ENCODE peak calls at places on chromosomes 5 and 9, in five cellular contexts. One of them, this sample, is unnamed.

GRCh38 chr5:142403583-142403982 is 78.8 kb upstream of the SPRY4 start:
- DNase-seq in GM12878: no peak
- DNase-seq in SK-N-SH: no peak
- DNase-seq in HCT116: peak
- DNase-seq in HepG2: no peak
- DNase-seq in this sample: no peak

GRCh38 chr9:98099346-98099745 is 19.7 kb downstream of the TRIM14 start:
- DNase-seq in SK-N-SH: no peak
- DNase-seq in HepG2: no peak
- DNase-seq in HCT116: no peak
- DNase-seq in GM12878: no peak
- DNase-seq in this sample: no peak

GRCh38 chr5:23305055-23305454 is 202.4 kb upstream of the PRDM9 start:
- DNase-seq in HepG2: no peak
- DNase-seq in SK-N-SH: no peak
- DNase-seq in GM12878: no peak
- DNase-seq in HCT116: no peak
- DNase-seq in this sample: no peak

GRCh38 chr5:39892708-39893107 is 467.9 kb upstream of the DAB2 start:
- DNase-seq in GM12878: no peak
- DNase-seq in HCT116: no peak
- DNase-seq in HepG2: no peak
- DNase-seq in SK-N-SH: no peak
- DNase-seq in this sample: no peak

GRCh38 chr9:123002754-123003153 is 30.7 kb upstream of the GPR21 start:
- DNase-seq in HCT116: no peak
- DNase-seq in GM12878: no peak
- DNase-seq in HepG2: no peak
- DNase-seq in SK-N-SH: no peak
- DNase-seq in this sample: no peak

GRCh38 chr5:75363111-75363510 is 26.1 kb downstream of the HMGCR start:
- DNase-seq in HepG2: no peak
- DNase-seq in SK-N-SH: no peak
- DNase-seq in HCT116: no peak
- DNase-seq in GM12878: no peak
- DNase-seq in this sample: no peak

GRCh38 chr9:13088734-13089427 is 190.6 kb downstream of the MPDZ start:
- DNase-seq in GM12878: no peak
- DNase-seq in HepG2: peak
- DNase-seq in HCT116: peak
- DNase-seq in SK-N-SH: peak
- DNase-seq in this sample: peak

GRCh38 chr5:73274870-73275756 is 102.1 kb downstream of the TMEM174 start:
- DNase-seq in GM12878: no peak
- DNase-seq in HepG2: no peak
- DNase-seq in HCT116: no peak
- DNase-seq in SK-N-SH: no peak
- DNase-seq in this sample: no peak

GRCh38 chr9:1198085-1198484 is 147.9 kb downstream of the DMRT2 start:
- DNase-seq in HCT116: no peak
- DNase-seq in GM12878: no peak
- DNase-seq in SK-N-SH: no peak
- DNase-seq in HepG2: no peak
- DNase-seq in this sample: no peak

GRCh38 chr5:83583859-83584258 is 112.3 kb downstream of the VCAN start:
- DNase-seq in SK-N-SH: no peak
- DNase-seq in HepG2: no peak
- DNase-seq in GM12878: no peak
- DNase-seq in HCT116: no peak
- DNase-seq in this sample: no peak

GRCh38 chr5:151846765-151847164 is 75.0 kb downstream of the G3BP1 start:
- DNase-seq in SK-N-SH: no peak
- DNase-seq in HepG2: no peak
- DNase-seq in GM12878: no peak
- DNase-seq in HCT116: no peak
- DNase-seq in this sample: no peak

GRCh38 chr9:122320346-122320995 is 50.4 kb upstream of the PTGS1 start:
- DNase-seq in HCT116: no peak
- DNase-seq in GM12878: no peak
- DNase-seq in HepG2: no peak
- DNase-seq in SK-N-SH: no peak
- DNase-seq in this sample: no peak

GRCh38 chr5:142906863-142907671 is 136.9 kb downstream of the ARHGAP26 start:
- DNase-seq in HepG2: no peak
- DNase-seq in GM12878: no peak
- DNase-seq in HCT116: no peak
- DNase-seq in SK-N-SH: no peak
- DNase-seq in this sample: no peak

GRCh38 chr5:166503506-166503905 is 1787.9 kb upstream of the WWC1 start:
- DNase-seq in SK-N-SH: peak
- DNase-seq in HepG2: no peak
- DNase-seq in GM12878: no peak
- DNase-seq in HCT116: no peak
- DNase-seq in this sample: no peak

GRCh38 chr9:114769664-114770063 is 36.2 kb downstream of the TNFSF15 start:
- DNase-seq in HepG2: no peak
- DNase-seq in GM12878: no peak
- DNase-seq in HCT116: no peak
- DNase-seq in SK-N-SH: no peak
- DNase-seq in this sample: no peak

GRCh38 chr5:74763504-74763903 is 3.4 kb downstream of the GFM2 start:
- DNase-seq in GM12878: no peak
- DNase-seq in SK-N-SH: no peak
- DNase-seq in HCT116: no peak
- DNase-seq in HepG2: no peak
- DNase-seq in this sample: no peak

GRCh38 chr5:95832664-95833063 is 10.1 kb upstream of the GLRX start:
- DNase-seq in SK-N-SH: no peak
- DNase-seq in HCT116: no peak
- DNase-seq in HepG2: no peak
- DNase-seq in GM12878: no peak
- DNase-seq in this sample: no peak

GRCh38 chr5:166505546-166505945 is 1785.9 kb upstream of the WWC1 start:
- DNase-seq in HCT116: no peak
- DNase-seq in SK-N-SH: no peak
- DNase-seq in HepG2: no peak
- DNase-seq in GM12878: no peak
- DNase-seq in this sample: no peak

GRCh38 chr5:61450170-61450815 is 118.2 kb downstream of the ZSWIM6 start:
- DNase-seq in SK-N-SH: no peak
- DNase-seq in HCT116: peak
- DNase-seq in HepG2: no peak
- DNase-seq in GM12878: no peak
- DNase-seq in this sample: no peak

GRCh38 chr9:107739601-107740082 is 250.1 kb upstream of the KLF4 start:
- DNase-seq in HCT116: no peak
- DNase-seq in HepG2: no peak
- DNase-seq in GM12878: no peak
- DNase-seq in SK-N-SH: no peak
- DNase-seq in this sample: no peak

GRCh38 chr5:130112246-130112645 is 208.0 kb downstream of the CHSY3 start:
- DNase-seq in HCT116: no peak
- DNase-seq in SK-N-SH: no peak
- DNase-seq in GM12878: peak
- DNase-seq in HepG2: no peak
- DNase-seq in this sample: no peak

GRCh38 chr9:91042024-91042423 is 240.4 kb downstream of the SYK start:
- DNase-seq in SK-N-SH: no peak
- DNase-seq in HCT116: no peak
- DNase-seq in HepG2: no peak
- DNase-seq in GM12878: no peak
- DNase-seq in this sample: no peak
- TF ChIP-seq ZBTB33 in SK-N-SH: no peak
- TF ChIP-seq ZBTB33 in HCT116: no peak
- TF ChIP-seq ZBTB33 in HepG2: no peak
- TF ChIP-seq ZBTB33 in GM12878: no peak
- TF ChIP-seq ZBTB33 in this sample: no peak

DNA sequence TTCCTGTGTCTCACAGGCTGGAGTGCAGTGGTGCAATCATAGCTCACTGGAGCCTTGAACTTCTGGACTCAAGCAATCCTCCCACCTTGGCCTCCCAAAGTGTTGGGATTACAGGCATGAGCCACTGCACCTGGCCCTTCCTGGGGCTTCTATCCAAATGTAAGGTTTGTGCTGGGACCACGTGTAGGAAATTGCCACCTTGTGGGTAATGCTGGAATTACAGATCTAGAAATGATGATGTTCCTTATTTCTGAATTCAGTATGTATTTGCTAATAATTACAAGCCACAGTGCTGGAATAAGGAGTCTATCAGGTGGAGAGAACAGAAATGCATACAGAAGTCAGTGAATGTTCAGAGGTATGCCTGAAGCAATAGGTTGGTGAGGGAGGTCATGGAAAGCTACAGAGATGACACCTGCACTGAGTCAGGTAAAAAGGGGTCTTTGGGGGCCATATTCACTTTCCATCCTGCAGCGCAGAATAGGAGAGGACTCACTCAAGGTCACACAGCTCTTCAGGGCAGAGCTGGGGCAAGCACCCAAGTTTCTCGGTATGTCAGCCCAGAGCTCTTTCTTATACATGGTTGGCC is 8.8 kb upstream of the IGFBPL1 start:
- DNase-seq in HCT116: peak
- DNase-seq in GM12878: no peak
- DNase-seq in HepG2: peak
- DNase-seq in SK-N-SH: peak
- DNase-seq in this sample: peak
- TF ChIP-seq ZBTB33 in HCT116: no peak
- TF ChIP-seq ZBTB33 in GM12878: no peak
- TF ChIP-seq ZBTB33 in HepG2: no peak
- TF ChIP-seq ZBTB33 in SK-N-SH: no peak
- TF ChIP-seq ZBTB33 in this sample: no peak

GRCh38 chr5:127556609-127557348 is 39.3 kb downstream of the PRRC1 start:
- DNase-seq in SK-N-SH: no peak
- DNase-seq in HepG2: no peak
- DNase-seq in GM12878: no peak
- DNase-seq in HCT116: no peak
- DNase-seq in this sample: no peak
- TF ChIP-seq ZBTB33 in SK-N-SH: no peak
- TF ChIP-seq ZBTB33 in HepG2: no peak
- TF ChIP-seq ZBTB33 in GM12878: no peak
- TF ChIP-seq ZBTB33 in HCT116: no peak
- TF ChIP-seq ZBTB33 in this sample: no peak

DNA sequence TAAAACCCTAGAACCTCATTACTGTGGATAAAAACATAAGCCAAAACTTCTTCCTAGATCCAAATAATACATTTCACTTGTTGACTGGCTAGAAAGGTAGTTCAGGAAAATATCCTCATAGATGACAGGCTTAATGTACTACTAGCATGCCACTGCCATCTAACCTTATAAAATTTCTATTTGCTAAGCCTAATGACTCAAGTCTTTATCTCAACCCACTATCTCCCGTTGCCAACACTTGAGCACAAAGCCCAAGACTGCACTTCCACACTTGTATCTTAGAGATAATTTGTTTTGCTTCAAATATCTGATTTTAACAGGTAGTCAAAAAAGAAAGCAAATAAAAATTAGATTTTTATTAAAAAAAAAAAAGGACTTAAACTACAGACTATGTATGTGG is 42.7 kb downstream of the FBXL17 start:
- DNase-seq in GM12878: no peak
- DNase-seq in HepG2: no peak
- DNase-seq in SK-N-SH: no peak
- DNase-seq in HCT116: no peak
- DNase-seq in this sample: no peak
- TF ChIP-seq ZBTB33 in GM12878: no peak
- TF ChIP-seq ZBTB33 in HepG2: no peak
- TF ChIP-seq ZBTB33 in SK-N-SH: no peak
- TF ChIP-seq ZBTB33 in HCT116: no peak
- TF ChIP-seq ZBTB33 in this sample: no peak

GRCh38 chr5:3615829-3616228 is 20.2 kb downstream of the IRX1 start:
- DNase-seq in HepG2: no peak
- DNase-seq in SK-N-SH: no peak
- DNase-seq in HCT116: no peak
- DNase-seq in GM12878: no peak
- DNase-seq in this sample: no peak

GRCh38 chr5:3615217-3615616 is 19.6 kb downstream of the IRX1 start:
- DNase-seq in HCT116: no peak
- DNase-seq in SK-N-SH: no peak
- DNase-seq in GM12878: no peak
- DNase-seq in HepG2: no peak
- DNase-seq in this sample: no peak

GRCh38 chr5:3613726-3614125 is 18.1 kb downstream of the IRX1 start:
- DNase-seq in HepG2: no peak
- DNase-seq in GM12878: no peak
- DNase-seq in SK-N-SH: no peak
- DNase-seq in HCT116: no peak
- DNase-seq in this sample: no peak

GRCh38 chr5:3622961-3623360 is 27.3 kb downstream of the IRX1 start:
- DNase-seq in HepG2: no peak
- DNase-seq in GM12878: no peak
- DNase-seq in SK-N-SH: no peak
- DNase-seq in HCT116: no peak
- DNase-seq in this sample: no peak

GRCh38 chr5:3619584-3619983 is 24.0 kb downstream of the IRX1 start:
- DNase-seq in GM12878: no peak
- DNase-seq in HepG2: no peak
- DNase-seq in SK-N-SH: no peak
- DNase-seq in HCT116: no peak
- DNase-seq in this sample: no peak
- TF ChIP-seq ZBTB33 in GM12878: no peak
- TF ChIP-seq ZBTB33 in HepG2: no peak
- TF ChIP-seq ZBTB33 in SK-N-SH: no peak
- TF ChIP-seq ZBTB33 in HCT116: no peak
- TF ChIP-seq ZBTB33 in this sample: no peak

GRCh38 chr9:37968228-37968672 is 64.3 kb upstream of the SLC25A51 start:
- DNase-seq in HepG2: peak
- DNase-seq in GM12878: no peak
- DNase-seq in HCT116: no peak
- DNase-seq in SK-N-SH: no peak
- DNase-seq in this sample: peak
- TF ChIP-seq ZBTB33 in HepG2: no peak
- TF ChIP-seq ZBTB33 in GM12878: no peak
- TF ChIP-seq ZBTB33 in HCT116: no peak
- TF ChIP-seq ZBTB33 in SK-N-SH: no peak
- TF ChIP-seq ZBTB33 in this sample: no peak